ENCODE peak calls at places on chromosome 9, in seven cellular contexts. Z is fibroblast of lung; J is activated T-cell treated with anti-CD3 and anti-CD28 coated beads, Interleukin-2, amount 50 U/mL, for 72 hours; O is ACHN; T is KG1; M is cardiac muscle cell; F is NCI-H510A. R is an unnamed sample.

GRCh38 chr9:82180711-82181110 is 192.1 kb downstream of the SPATA31D1 start:
- DNase-seq in Z (no peak), J (no peak), O (no peak), T (no peak), M (no peak), F (no peak), R (no peak)

GRCh38 chr9:35691757-35692301 is 2.1 kb upstream of the TPM2 start:
- DNase-seq in Z (no peak), J (no peak), O (no peak), T (no peak), M (no peak), F (no peak), R (no peak)

GRCh38 chr9:127214421-127215265 is 49.9 kb upstream of the GARNL3 start:
- DNase-seq in Z (peak; percentile 54), J (peak; percentile 72), O (peak; percentile 51), T (peak; percentile 15), M (peak; percentile 59), F (peak; percentile 70), R (peak; percentile 53)

GRCh38 chr9:1057910-1058309 is 7.8 kb downstream of the DMRT2 start:
- DNase-seq in Z (no peak), J (no peak), O (no peak), T (no peak), M (no peak), F (no peak), R (no peak)

GRCh38 chr9:26172301-26172700 is 494.1 kb upstream of the TUSC1 start:
- DNase-seq in Z (no peak), J (no peak), O (no peak), T (no peak), M (no peak), F (no peak), R (no peak)

GRCh38 chr9:34976441-34976840 is 13.1 kb upstream of the DNAJB5 start:
- DNase-seq in Z (no peak), J (no peak), O (no peak), T (no peak), M (no peak), F (no peak), R (no peak)

GRCh38 chr9:112069318-112070169 is 105.6 kb downstream of the SUSD1 start:
- DNase-seq in Z (no peak), J (no peak), O (no peak), T (no peak), M (peak; percentile 33), F (no peak), R (no peak)

GRCh38 chr9:82284758-82285157 is 296.2 kb downstream of the SPATA31D1 start:
- DNase-seq in Z (no peak), J (no peak), O (no peak), T (no peak), M (no peak), F (no peak), R (no peak)

GRCh38 chr9:123336455-123336854 is 19.5 kb upstream of the CRB2 start:
- DNase-seq in Z (no peak), J (no peak), O (no peak), T (no peak), M (no peak), F (no peak), R (no peak)

GRCh38 chr9:15253197-15253596 is 53.8 kb downstream of the TTC39B start:
- DNase-seq in Z (no peak), J (no peak), O (peak; percentile 45), T (no peak), M (peak; percentile 62), F (no peak), R (no peak)

GRCh38 chr9:131562032-131562959 is 17.0 kb downstream of the PRRT1B start:
- DNase-seq in Z (no peak), J (no peak), O (peak; percentile 6), T (no peak), M (peak; percentile 76), F (no peak), R (no peak)

GRCh38 chr9:28212979-28213378 is 639.7 kb upstream of the C9orf72 start:
- DNase-seq in Z (peak; percentile 93), J (no peak), O (peak; percentile 91), T (no peak), M (peak; percentile 56), F (peak; percentile 3), R (no peak)

GRCh38 chr9:130872912-130873503 is 23.6 kb downstream of the QRFP start:
- DNase-seq in Z (no peak), J (no peak), O (no peak), T (no peak), M (no peak), F (no peak), R (no peak)

GRCh38 chr9:110049699-110050450 is 158.1 kb downstream of the C9orf152 start:
- DNase-seq in Z (no peak), J (peak; percentile 46), O (peak; percentile 31), T (no peak), M (no peak), F (peak; percentile 32), R (peak; percentile 24)

GRCh38 chr9:109640232-109641078 is 139.5 kb upstream of the PALM2AKAP2 start:
- DNase-seq in Z (peak; percentile 39), J (no peak), O (peak; percentile 77), T (no peak), M (peak; percentile 52), F (peak; percentile 34), R (peak; percentile 51)

GRCh38 chr9:91760906-91761305 is 189.1 kb downstream of the ROR2 start:
- DNase-seq in Z (no peak), J (no peak), O (no peak), T (no peak), M (no peak), F (no peak), R (no peak)

GRCh38 chr9:86660146-86660545 is 287.2 kb downstream of the GAS1 start:
- DNase-seq in Z (peak; percentile 77), J (peak; percentile 11), O (no peak), T (no peak), M (peak; percentile 78), F (no peak), R (no peak)

GRCh38 chr9:20729545-20729944 is 45.5 kb downstream of the FOCAD start:
- DNase-seq in Z (no peak), J (no peak), O (no peak), T (no peak), M (no peak), F (no peak), R (no peak)

GRCh38 chr9:137916540-137916939 is 39.0 kb downstream of the CACNA1B start:
- DNase-seq in Z (no peak), J (no peak), O (no peak), T (no peak), M (no peak), F (no peak), R (no peak)

R was measured in neural crest cell.